ENCODE peak calls at places on chromosomes 12 and 14, in nine cellular contexts. U is right lobe of liver, K is breast epithelium, Y is lower leg skin, R is upper lobe of right lung, L is SK-N-SH, E is osteocyte, A is GM20000, N is psoas muscle. X is an unnamed sample.

GRCh38 chr14:52175982-52176502 is 91.5 kb upstream of the PTGDR start:
- DNase-seq in U (no peak), K (no peak), Y (no peak), R (no peak), L (no peak), E (no peak), A (no peak), N (no peak), X (no peak)

GRCh38 chr12:120175537-120175936 is 19.0 kb downstream of the GCN1 start:
- DNase-seq in U (no peak), K (no peak), Y (no peak), R (no peak), L (no peak), E (no peak), A (no peak), N (no peak), X (no peak)

GRCh38 chr14:34713681-34714319 is 593 bp downstream of the CFL2 start:
- DNase-seq in U (peak), K (no peak), Y (no peak), R (peak), L (no peak), E (no peak), A (peak), N (peak), X (no peak)

GRCh38 chr12:47367912-47368537 is 288.3 kb upstream of the AMIGO2 start:
- DNase-seq in U (no peak), K (no peak), Y (no peak), R (no peak), L (no peak), E (no peak), A (no peak), N (no peak), X (no peak)

GRCh38 chr12:52585951-52586350 is 12.3 kb upstream of the KRT74 start:
- DNase-seq in U (no peak), K (no peak), Y (peak), R (no peak), L (no peak), E (no peak), A (no peak), N (no peak), X (no peak)

GRCh38 chr12:100221523-100221922 is 20.9 kb downstream of the ACTR6 start:
- DNase-seq in U (peak), K (no peak), Y (no peak), R (no peak), L (no peak), E (no peak), A (no peak), N (no peak), X (no peak)

GRCh38 chr12:132280436-132280835 is 49.0 kb downstream of the GALNT9 start:
- DNase-seq in U (no peak), K (no peak), Y (no peak), R (no peak), L (no peak), E (no peak), A (no peak), N (peak), X (no peak)

GRCh38 chr12:97716356-97716755 is 253.8 kb downstream of the RMST start:
- DNase-seq in U (no peak), K (no peak), Y (no peak), R (no peak), L (peak), E (no peak), A (no peak), N (no peak), X (no peak)

GRCh38 chr12:50261654-50262053 is 21.7 kb downstream of the LIMA1 start:
- DNase-seq in U (no peak), K (no peak), Y (no peak), R (no peak), L (no peak), E (no peak), A (no peak), N (no peak), X (no peak)

GRCh38 chr12:111298583-111299436 is 70.1 kb downstream of the PHETA1 start:
- DNase-seq in U (peak), K (no peak), Y (no peak), R (no peak), L (peak), E (no peak), A (peak), N (peak), X (no peak)

GRCh38 chr12:116708826-116709756 is 28.8 kb downstream of the SPRING1 start:
- DNase-seq in U (peak), K (peak), Y (no peak), R (no peak), L (peak), E (no peak), A (peak), N (peak), X (no peak)

GRCh38 chr14:69475194-69475818 is 9.2 kb upstream of the PLEKHD1 start:
- DNase-seq in U (no peak), K (no peak), Y (peak), R (no peak), L (peak), E (no peak), A (peak), N (no peak), X (no peak)

GRCh38 chr12:3995276-3995675 is 122.1 kb upstream of the PARP11 start:
- DNase-seq in U (no peak), K (no peak), Y (no peak), R (no peak), L (no peak), E (no peak), A (no peak), N (no peak), X (no peak)

GRCh38 chr12:116630762-116631161 is 71.6 kb downstream of the MAP1LC3B2 start:
- DNase-seq in U (no peak), K (no peak), Y (no peak), R (no peak), L (no peak), E (no peak), A (no peak), N (no peak), X (no peak)

GRCh38 chr12:97713972-97714588 is 251.5 kb downstream of the RMST start:
- DNase-seq in U (no peak), K (no peak), Y (no peak), R (no peak), L (no peak), E (no peak), A (no peak), N (no peak), X (no peak)

GRCh38 chr14:70254476-70254961 is 65.8 kb upstream of the SLC8A3 start:
- DNase-seq in U (peak), K (peak), Y (no peak), R (peak), L (peak), E (no peak), A (peak), N (peak), X (no peak)

GRCh38 chr12:42409471-42409870 is 83.5 kb downstream of the PPHLN1 start:
- DNase-seq in U (no peak), K (no peak), Y (no peak), R (no peak), L (no peak), E (no peak), A (no peak), N (no peak), X (no peak)

GRCh38 chr14:72801381-72801812 is 92.5 kb downstream of the DPF3 start:
- DNase-seq in U (no peak), K (no peak), Y (no peak), R (no peak), L (no peak), E (no peak), A (no peak), N (no peak), X (no peak)

GRCh38 chr14:44961730-44962572 is at the start of the genes KLHL28 and TOGARAM1:
- DNase-seq in U (peak), K (peak), Y (peak), R (peak), L (peak), E (peak), A (peak), N (peak), X (peak)

GRCh38 chr12:116880817-116881324 is 370 bp downstream of the HRK start:
- DNase-seq in U (no peak), K (no peak), Y (no peak), R (peak), L (peak), E (no peak), A (peak), N (no peak), X (no peak)

GRCh38 chr12:119710941-119711551 is 43.1 kb downstream of the PRKAB1 start:
- DNase-seq in U (no peak), K (no peak), Y (peak), R (peak), L (no peak), E (no peak), A (no peak), N (no peak), X (no peak)

GRCh38 chr14:92022036-92022435 is 17.8 kb downstream of the TRIP11 start:
- DNase-seq in U (no peak), K (no peak), Y (no peak), R (no peak), L (no peak), E (no peak), A (no peak), N (no peak), X (no peak)

GRCh38 chr14:23573384-23573783 is 5.2 kb downstream of the JPH4 start:
- DNase-seq in U (no peak), K (peak), Y (peak), R (no peak), L (no peak), E (no peak), A (no peak), N (no peak), X (no peak)

GRCh38 chr14:69392481-69392880 is 5.6 kb downstream of the ERH start:
- DNase-seq in U (no peak), K (no peak), Y (no peak), R (no peak), L (no peak), E (no peak), A (peak), N (no peak), X (no peak)

GRCh38 chr12:109393437-109394345 is 46.0 kb downstream of the MYO1H start:
- DNase-seq in U (no peak), K (no peak), Y (no peak), R (no peak), L (peak), E (no peak), A (peak), N (peak), X (no peak)

GRCh38 chr14:68824517-68825347 is 31.9 kb upstream of the ZFP36L1 start:
- DNase-seq in U (peak), K (peak), Y (peak), R (peak), L (peak), E (peak), A (peak), N (peak), X (peak)

GRCh38 chr14:24816011-24816928 is 182.3 kb upstream of the GZMB start:
- DNase-seq in U (peak), K (no peak), Y (no peak), R (no peak), L (no peak), E (no peak), A (no peak), N (no peak), X (no peak)

GRCh38 chr12:54374555-54375257 is 9.8 kb downstream of the ZNF385A start:
- DNase-seq in U (no peak), K (no peak), Y (peak), R (no peak), L (peak), E (no peak), A (no peak), N (peak), X (no peak)

GRCh38 chr14:72736348-72736747 is 157.6 kb downstream of the DPF3 start:
- DNase-seq in U (no peak), K (no peak), Y (peak), R (no peak), L (peak), E (no peak), A (no peak), N (no peak), X (no peak)

GRCh38 chr12:30926243-30927209 is at the start of gene TSPAN11:
- DNase-seq in U (peak), K (no peak), Y (peak), R (no peak), L (peak), E (no peak), A (peak), N (peak), X (peak)

GRCh38 chr12:31772186-31772585 is 43.4 kb upstream of the AMN1 start:
- DNase-seq in U (no peak), K (no peak), Y (no peak), R (no peak), L (no peak), E (no peak), A (no peak), N (no peak), X (no peak)

GRCh38 chr12:106987846-106988245 is 900 bp upstream of the MTERF2 start:
- DNase-seq in U (no peak), K (no peak), Y (no peak), R (no peak), L (no peak), E (no peak), A (no peak), N (no peak), X (no peak)

GRCh38 chr12:62581288-62582064 is 114.8 kb downstream of the MON2 start:
- DNase-seq in U (no peak), K (no peak), Y (no peak), R (no peak), L (peak), E (no peak), A (peak), N (no peak), X (no peak)

GRCh38 chr14:68727315-68728078 is 65.4 kb downstream of the ZFP36L1 start:
- DNase-seq in U (no peak), K (no peak), Y (no peak), R (no peak), L (no peak), E (no peak), A (no peak), N (no peak), X (no peak)

GRCh38 chr14:91310620-91311283 is 66.2 kb upstream of the GPR68 start:
- DNase-seq in U (no peak), K (no peak), Y (no peak), R (no peak), L (no peak), E (no peak), A (no peak), N (no peak), X (no peak)

GRCh38 chr12:112876506-112876905 is 30.3 kb upstream of the OAS1 start:
- DNase-seq in U (no peak), K (no peak), Y (no peak), R (no peak), L (no peak), E (no peak), A (no peak), N (no peak), X (no peak)

GRCh38 chr14:88166616-88167015 is 156.5 kb downstream of the KCNK10 start:
- DNase-seq in U (no peak), K (no peak), Y (no peak), R (no peak), L (no peak), E (peak), A (no peak), N (no peak), X (no peak)

DNA sequence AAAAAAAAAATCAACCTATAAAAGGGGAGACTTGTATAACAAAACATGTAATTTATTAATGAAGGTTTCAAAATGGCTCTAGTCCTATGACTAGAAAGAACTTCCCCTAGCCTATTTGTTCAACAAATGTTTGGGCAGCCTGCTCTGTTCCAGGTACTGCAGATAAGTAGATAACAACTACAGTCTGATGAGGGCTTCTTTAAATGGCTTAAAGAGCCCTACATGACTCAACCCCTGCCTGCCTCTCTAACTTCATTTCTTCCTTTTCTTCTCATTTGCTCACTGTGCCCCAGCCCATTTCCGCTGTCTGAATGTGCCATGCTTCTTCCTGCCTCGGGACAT is 21.5 kb downstream of the ALDH6A1 start:
- DNase-seq in U (no peak), K (no peak), Y (no peak), R (no peak), L (no peak), E (no peak), A (no peak), N (no peak), X (no peak)
- TF ChIP-seq CTCF in U (no peak), K (no peak), Y (no peak), R (no peak), L (no peak), E (no peak), A (no peak), N (no peak), X (no peak)

DNA sequence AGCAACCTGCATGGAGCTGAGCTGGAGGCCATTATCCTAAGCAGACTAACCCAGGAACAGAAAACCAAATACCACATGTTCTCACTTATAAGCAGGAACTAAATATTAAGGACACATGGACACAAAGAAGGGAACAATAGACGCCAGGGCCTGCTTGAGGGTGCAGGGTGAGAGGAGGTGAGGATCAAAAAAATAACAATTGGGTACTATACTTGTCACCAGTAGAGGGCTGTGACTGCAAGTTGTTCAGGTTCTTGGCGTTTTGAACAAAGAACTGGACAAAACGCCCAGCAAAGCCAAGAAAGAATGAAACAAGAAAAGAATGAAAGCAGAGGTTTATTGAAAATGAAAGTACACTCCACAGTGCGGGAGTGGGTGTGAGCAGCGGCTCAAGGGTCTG is 208.5 kb upstream of the NEDD1 start:
- DNase-seq in U (no peak), K (no peak), Y (no peak), R (no peak), L (no peak), E (no peak), A (no peak), N (no peak), X (no peak)
- TF ChIP-seq CTCF in U (no peak), K (no peak), Y (no peak), R (no peak), L (peak), E (no peak), A (no peak), N (no peak), X (no peak)

DNA sequence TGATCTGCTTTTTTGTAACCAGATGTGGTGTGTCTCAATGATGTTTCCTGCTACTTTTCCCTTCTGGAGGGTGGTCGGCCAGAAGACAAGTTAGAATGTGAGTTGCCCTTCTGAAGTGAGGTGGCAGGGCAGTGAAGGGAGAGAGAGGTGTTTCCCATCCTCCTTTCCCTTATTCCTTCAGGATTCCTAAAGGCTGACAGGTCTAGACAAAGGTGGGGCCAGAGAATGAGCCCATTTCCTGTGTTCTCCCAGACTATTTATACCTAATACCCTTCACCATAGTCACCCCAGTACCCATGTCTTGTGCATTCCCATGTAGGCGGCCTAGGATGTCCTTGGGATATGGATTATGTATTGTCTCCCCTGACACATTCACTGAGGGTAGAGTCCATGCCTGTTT is 7.0 kb downstream of the DGKA start:
- DNase-seq in U (no peak), K (no peak), Y (peak), R (no peak), L (no peak), E (no peak), A (no peak), N (no peak), X (no peak)
- TF ChIP-seq CTCF in U (no peak), K (no peak), Y (no peak), R (no peak), L (no peak), E (no peak), A (no peak), N (no peak), X (no peak)

DNA sequence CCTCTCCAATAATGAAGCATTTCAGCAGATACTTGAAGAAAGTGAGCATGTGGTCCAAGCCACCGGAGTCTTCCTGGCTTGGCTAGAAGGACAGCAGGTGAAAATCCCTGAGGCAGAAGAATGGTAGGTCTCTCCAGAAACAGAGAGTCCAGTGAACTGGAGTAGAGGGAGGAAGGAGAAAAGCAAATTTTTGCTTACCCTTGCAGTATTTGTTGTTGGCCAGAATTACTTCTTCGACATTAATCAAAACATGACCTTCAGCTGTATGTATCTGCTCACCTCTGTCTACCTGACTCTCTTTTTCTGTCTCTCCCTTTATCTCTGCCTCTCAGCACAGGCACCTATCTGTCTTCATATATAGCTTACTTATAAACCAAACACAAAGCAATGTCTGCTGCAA is 208.9 kb downstream of the SYT1 start:
- DNase-seq in U (no peak), K (no peak), Y (no peak), R (no peak), L (no peak), E (no peak), A (no peak), N (no peak), X (no peak)
- TF ChIP-seq CTCF in U (no peak), K (no peak), Y (no peak), R (no peak), L (no peak), E (no peak), A (no peak), N (no peak), X (no peak)

DNA sequence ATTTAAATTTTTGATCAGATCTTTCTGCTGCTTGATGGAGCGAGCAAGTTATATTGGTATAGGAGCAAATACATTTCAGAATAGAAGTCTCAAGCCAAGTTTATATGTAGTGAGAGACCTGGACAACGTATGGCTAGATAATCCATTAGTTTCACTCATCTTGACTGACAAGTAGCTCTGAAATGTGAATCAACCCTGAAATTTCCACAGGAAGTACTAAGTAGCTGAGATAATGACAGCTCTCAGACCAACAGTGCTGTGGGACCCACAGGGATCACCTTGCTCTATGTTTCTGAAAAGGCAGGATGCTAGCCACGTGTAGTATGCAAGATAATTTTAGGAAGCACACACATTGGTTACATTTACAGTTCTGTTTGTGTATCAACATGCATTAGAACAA is 258.6 kb upstream of the FOXN3 start:
- DNase-seq in U (no peak), K (no peak), Y (no peak), R (no peak), L (no peak), E (no peak), A (no peak), N (no peak), X (no peak)
- TF ChIP-seq CTCF in U (no peak), K (no peak), Y (no peak), R (no peak), L (no peak), E (no peak), A (no peak), N (no peak), X (no peak)

DNA sequence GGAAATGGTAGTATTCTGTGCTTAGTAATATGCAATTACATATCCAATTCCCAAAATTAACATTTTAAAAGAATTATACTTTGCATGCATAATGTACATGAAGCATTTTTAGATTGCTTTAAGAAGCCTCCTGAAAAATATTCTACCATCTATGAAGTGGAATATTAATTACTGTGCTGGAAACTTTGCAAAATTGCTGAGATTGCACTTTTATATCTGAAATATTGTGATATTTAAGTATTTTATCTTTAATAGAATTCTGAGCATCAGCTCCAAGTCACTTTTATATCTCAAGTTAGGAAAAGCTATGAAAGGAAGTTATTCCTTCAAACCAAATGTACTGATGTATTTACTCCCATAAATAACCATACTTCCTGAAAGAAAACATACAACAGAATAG is 152.6 kb downstream of the PLEKHA5 start:
- DNase-seq in U (no peak), K (no peak), Y (no peak), R (no peak), L (no peak), E (no peak), A (no peak), N (no peak), X (no peak)
- TF ChIP-seq CTCF in U (no peak), K (no peak), Y (no peak), R (no peak), L (no peak), E (no peak), A (no peak), N (no peak), X (no peak)